ENCODE peak calls at places on chromosomes 11 and 22, in seven cellular contexts. R is effector memory CD8-positive, alpha-beta T cell; J is AG04450; U is naive thymus-derived CD8-positive, alpha-beta T cell; F is NCI-H510A treated with DMSO at 0.1 percent for 48 hours; T is NCI-H774; M is GM23338. E is an unnamed sample.

GRCh38 chr11:112173152-112173551 is 2.2 kb upstream of the BCO2 start:
- DNase-seq in J (no peak), M (no peak), T (no peak), F (no peak), R (no peak), U (no peak), E (no peak)

GRCh38 chr11:30917859-30918478 is 331.8 kb upstream of the MPPED2 start:
- DNase-seq in U (peak; percentile 36), F (peak; percentile 0), M (peak; percentile 82), J (peak; percentile 4), T (peak; percentile 42), R (no peak), E (peak; percentile 49)

GRCh38 chr22:33564683-33565082 is 355.6 kb downstream of the LARGE1 start:
- DNase-seq in U (no peak), F (peak; percentile 11), J (no peak), M (no peak), R (no peak), T (no peak), E (no peak)

GRCh38 chr11:6127881-6128280 is 20.4 kb downstream of the OR56B4 start:
- DNase-seq in M (no peak), J (no peak), T (no peak), R (no peak), U (no peak), F (no peak), E (no peak)

GRCh38 chr22:27751277-27752070 is 50.1 kb downstream of the MN1 start:
- DNase-seq in T (no peak), U (no peak), J (no peak), F (no peak), M (no peak), R (no peak), E (no peak)

GRCh38 chr11:67351275-67352005 is 1.9 kb downstream of the POLD4 start:
- DNase-seq in T (peak; percentile 28), M (peak; percentile 90), F (peak; percentile 94), R (peak; percentile 60), U (peak; percentile 69), J (peak; percentile 62), E (peak; percentile 74)

GRCh38 chr11:120388261-120388660 is 52.0 kb downstream of the ARHGEF12 start:
- DNase-seq in U (no peak), M (no peak), F (no peak), R (no peak), J (no peak), T (no peak), E (no peak)

GRCh38 chr11:112255075-112255739 is 5.5 kb downstream of the PLET1 start:
- DNase-seq in T (peak; percentile 44), R (no peak), U (no peak), F (peak; percentile 2), M (no peak), J (no peak), E (peak; percentile 32)

E was measured in NCI-H146.